ENCODE peak calls at places on chromosomes 13 and 19, in four cellular contexts. G is AG10803; I is psoas muscle; J is CD8-positive, alpha-beta T cell. A is an unnamed sample.

GRCh38 chr13:114087430-114087829 is 45.0 kb downstream of the RASA3 start:
- DNase-seq in I (no peak), G (no peak), J (peak), A (no peak)

GRCh38 chr13:44763604-44764311 is 187.6 kb upstream of the TSC22D1 start:
- DNase-seq in I (no peak), J (no peak), G (no peak), A (no peak)

GRCh38 chr13:73428137-73428536 is 369.3 kb downstream of the KLF5 start:
- DNase-seq in I (no peak), J (no peak), G (peak), A (peak)

GRCh38 chr13:51380269-51380668 is 40.8 kb downstream of the SERPINE3 start:
- DNase-seq in G (peak), J (no peak), I (no peak), A (no peak)

GRCh38 chr19:40235238-40236025 is 8.9 kb upstream of the CCNP start:
- DNase-seq in G (no peak), J (no peak), I (no peak), A (no peak)

GRCh38 chr19:8075158-8076086 is 22.9 kb downstream of the CCL25 start:
- DNase-seq in J (no peak), G (no peak), I (no peak), A (no peak)

GRCh38 chr13:49248433-49249002 is 793 bp downstream of the CDADC1 start:
- DNase-seq in G (peak), J (peak), I (no peak), A (peak)

GRCh38 chr13:87331178-87331577 is 340.0 kb upstream of the SLITRK5 start:
- DNase-seq in J (no peak), G (peak), I (no peak), A (no peak)

GRCh38 chr19:6219592-6220290 is 60.0 kb downstream of the MLLT1 start:
- DNase-seq in I (no peak), J (no peak), G (no peak), A (no peak)

GRCh38 chr19:33202546-33203507 is 8.7 kb downstream of the LRP3 start:
- DNase-seq in G (no peak), J (no peak), I (no peak), A (no peak)

GRCh38 chr19:51098366-51099069 is 9.7 kb downstream of the CTU1 start:
- DNase-seq in G (no peak), J (peak), I (peak), A (no peak)

GRCh38 chr13:71137106-71137505 is 729.9 kb downstream of the DACH1 start:
- DNase-seq in J (no peak), I (no peak), G (no peak), A (no peak)

GRCh38 chr19:55579766-55580621 is 654 bp downstream of the ZNF579 start:
- DNase-seq in I (no peak), G (peak), J (no peak), A (peak)

GRCh38 chr19:8654591-8655339 is 24.3 kb downstream of the NFILZ start:
- DNase-seq in G (peak), J (peak), I (peak), A (peak)

GRCh38 chr13:103156346-103156998 is 90.3 kb upstream of the SLC10A2 start:
- DNase-seq in I (no peak), J (no peak), G (no peak), A (no peak)

GRCh38 chr19:2986951-2987491 is 9.7 kb downstream of the TLE6 start:
- DNase-seq in I (no peak), G (no peak), J (no peak), A (no peak)

GRCh38 chr19:18500376-18500775 is 21.5 kb downstream of the ELL start:
- DNase-seq in I (no peak), G (no peak), J (no peak), A (no peak)

GRCh38 chr13:61414136-61414535 is 1.5 kb downstream of the PCDH20 start:
- DNase-seq in I (no peak), G (no peak), J (no peak), A (no peak)

GRCh38 chr13:91132381-91132780 is 215.1 kb upstream of the MIR17HG start:
- DNase-seq in J (no peak), I (no peak), G (no peak), A (no peak)

GRCh38 chr13:60441761-60442160 is 44.7 kb downstream of the TDRD3 start:
- DNase-seq in J (no peak), I (no peak), G (no peak), A (no peak)

GRCh38 chr13:64758520-64758919 is 2471.6 kb downstream of the PCDH9 start:
- DNase-seq in I (no peak), J (no peak), G (peak), A (no peak)

GRCh38 chr13:64568748-64569147 is 2661.4 kb downstream of the PCDH9 start:
- DNase-seq in G (no peak), I (no peak), J (no peak), A (no peak)

GRCh38 chr19:49890349-49891311 is 6.1 kb downstream of the IL4I1 start:
- DNase-seq in J (peak), G (no peak), I (no peak), A (no peak)

GRCh38 chr13:45446181-45446580 is 18.6 kb upstream of the COG3 start:
- DNase-seq in I (no peak), J (no peak), G (peak), A (peak)

GRCh38 chr19:17957149-17957849 is 9.6 kb upstream of the KCNN1 start:
- DNase-seq in J (no peak), I (no peak), G (no peak), A (no peak)

GRCh38 chr13:44854264-44855060 is 134.8 kb downstream of the NUFIP1 start:
- DNase-seq in G (no peak), J (no peak), I (peak), A (no peak)

GRCh38 chr19:30968841-30969399 is 380.3 kb downstream of the TSHZ3 start:
- DNase-seq in G (no peak), I (no peak), J (no peak), A (no peak)

GRCh38 chr19:30969586-30969985 is 379.6 kb downstream of the TSHZ3 start:
- DNase-seq in J (no peak), G (peak), I (no peak), A (no peak)

GRCh38 chr19:30968210-30968609 is 381.0 kb downstream of the TSHZ3 start:
- DNase-seq in J (no peak), I (no peak), G (peak), A (no peak)
- TF ChIP-seq CTCF in J (no peak), I (no peak), G (peak), A (no peak)

GRCh38 chr19:12117203-12117970 is 22.8 kb downstream of the ZNF20 start:
- DNase-seq in G (no peak), I (no peak), J (no peak), A (no peak)

GRCh38 chr19:12112238-12112637 is 27.9 kb downstream of the ZNF20 start:
- DNase-seq in J (no peak), G (peak), I (no peak), A (no peak)

GRCh38 chr19:12112701-12113100 is 27.4 kb downstream of the ZNF20 start:
- DNase-seq in I (no peak), J (no peak), G (no peak), A (no peak)

GRCh38 chr19:12111176-12111575 is 29.0 kb downstream of the ZNF20 start:
- DNase-seq in I (no peak), J (no peak), G (no peak), A (no peak)

DNA sequence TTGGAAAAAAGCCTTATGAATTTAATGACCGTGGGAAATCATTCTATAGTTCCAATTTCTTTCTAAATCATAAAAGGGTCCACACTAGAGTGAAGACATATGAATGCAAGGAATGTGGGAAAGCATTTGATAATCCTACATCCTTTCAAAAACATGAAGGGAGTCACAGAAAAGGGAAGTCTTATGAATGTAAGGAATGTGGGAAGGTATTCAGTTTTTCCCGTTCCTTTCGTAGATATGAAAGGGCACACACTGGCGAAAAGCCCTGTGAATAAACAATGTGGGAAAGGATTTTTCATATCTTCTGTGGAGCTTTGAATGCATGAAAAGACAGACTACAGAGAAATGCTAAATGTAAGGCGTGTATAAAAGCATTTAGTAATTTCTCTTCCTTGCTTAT is 27.0 kb downstream of the ZNF20 start:
- DNase-seq in J (no peak), G (no peak), I (no peak), A (no peak)
- H3K4me3 ChIP-seq in J (no peak), G (no peak), I (no peak), A (no peak)

DNA sequence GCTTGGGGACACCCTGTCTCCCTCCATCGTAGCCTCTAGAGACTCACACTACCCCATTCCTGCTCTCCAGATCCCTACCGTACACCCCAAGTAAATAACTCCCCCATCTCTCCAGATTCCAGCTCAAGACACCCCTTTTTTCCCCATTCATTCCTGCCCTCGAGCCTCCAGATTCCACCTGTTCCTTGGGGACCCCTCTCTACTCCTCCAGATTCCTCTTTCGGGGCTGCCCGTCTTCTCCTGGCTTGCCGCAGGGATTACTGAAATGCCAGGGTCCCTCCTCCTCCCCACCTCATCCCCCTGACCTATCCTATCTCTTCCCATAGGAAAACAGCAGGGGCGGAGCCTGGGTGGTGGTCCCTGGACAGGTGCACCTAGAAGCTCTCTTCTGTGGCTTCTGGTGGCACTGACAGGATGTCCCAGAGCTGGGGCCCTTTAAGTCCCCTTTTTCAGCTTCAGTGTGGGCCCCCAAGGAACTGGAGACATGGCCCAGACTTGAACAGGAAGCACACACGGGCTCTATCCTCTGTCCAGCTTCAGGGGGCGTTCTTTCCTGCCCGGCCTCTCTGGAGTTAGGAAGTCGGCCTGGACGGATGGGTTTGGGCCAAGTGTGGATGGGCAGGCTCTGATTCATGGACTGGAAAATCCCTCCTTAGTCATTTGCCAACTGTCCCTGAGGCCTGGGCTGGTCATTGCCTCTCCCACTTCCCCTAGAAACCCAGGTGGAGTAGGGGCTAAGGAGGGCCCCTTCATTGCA is 1.2 kb downstream of the ZSWIM4 start:
- DNase-seq in G (peak), J (no peak), I (peak), A (peak)
- TF ChIP-seq CTCF in G (peak), J (no peak), I (no peak), A (peak)

GRCh38 chr19:1468274-1469199 is 10.5 kb downstream of the C19orf25 start:
- DNase-seq in I (peak), G (peak), J (peak), A (peak)
- H3K4me3 ChIP-seq in I (peak), G (peak), J (peak), A (peak)

GRCh38 chr13:24864579-24864978 is 100.6 kb downstream of the RNF17 start:
- DNase-seq in G (no peak), J (no peak), I (no peak), A (no peak)

GRCh38 chr13:24866488-24866887 is 102.5 kb downstream of the RNF17 start:
- DNase-seq in J (no peak), I (no peak), G (no peak), A (no peak)

GRCh38 chr13:24863748-24864540 is 100.0 kb downstream of the RNF17 start:
- DNase-seq in I (no peak), J (no peak), G (no peak), A (no peak)

GRCh38 chr13:24861617-24862362 is 97.8 kb downstream of the RNF17 start:
- DNase-seq in G (no peak), J (no peak), I (no peak), A (no peak)

GRCh38 chr13:24865158-24865557 is 101.2 kb downstream of the RNF17 start:
- DNase-seq in G (peak), J (no peak), I (no peak), A (peak)
- TF ChIP-seq CTCF in G (peak), J (no peak), I (no peak), A (peak)

GRCh38 chr19:1507763-1508506 is 4.9 kb downstream of the ADAMTSL5 start:
- DNase-seq in I (peak), J (peak), G (peak), A (peak)
- H3K4me3 ChIP-seq in I (peak), J (peak), G (peak), A (peak)

GRCh38 chr13:77863037-77863630 is 55.5 kb downstream of the EDNRB start:
- DNase-seq in I (no peak), J (no peak), G (no peak), A (no peak)
- TF ChIP-seq CTCF in I (no peak), J (no peak), G (no peak), A (no peak)

DNA sequence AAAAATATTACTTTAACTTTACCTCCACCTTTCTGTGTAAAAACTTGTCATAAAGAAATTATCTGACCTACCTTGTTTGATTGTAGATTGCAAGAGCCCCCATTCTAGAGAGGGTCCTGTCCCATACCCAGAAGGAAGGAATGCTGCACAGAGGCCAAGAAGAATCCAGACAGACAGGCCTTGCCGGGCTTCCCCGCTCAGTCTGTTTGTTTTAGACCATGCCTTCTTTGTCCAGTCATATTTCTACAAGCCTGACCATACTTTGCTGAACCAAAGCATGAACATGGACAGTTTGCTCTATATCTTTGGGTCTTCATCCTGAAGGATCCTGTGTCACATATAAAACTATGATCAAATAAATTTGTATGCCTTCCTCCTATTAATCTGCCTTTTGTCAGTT is 95.8 kb upstream of the MYCBP2 start:
- DNase-seq in J (no peak), G (no peak), I (no peak), A (no peak)
- H3K4me3 ChIP-seq in J (no peak), G (no peak), I (no peak), A (no peak)

DNA sequence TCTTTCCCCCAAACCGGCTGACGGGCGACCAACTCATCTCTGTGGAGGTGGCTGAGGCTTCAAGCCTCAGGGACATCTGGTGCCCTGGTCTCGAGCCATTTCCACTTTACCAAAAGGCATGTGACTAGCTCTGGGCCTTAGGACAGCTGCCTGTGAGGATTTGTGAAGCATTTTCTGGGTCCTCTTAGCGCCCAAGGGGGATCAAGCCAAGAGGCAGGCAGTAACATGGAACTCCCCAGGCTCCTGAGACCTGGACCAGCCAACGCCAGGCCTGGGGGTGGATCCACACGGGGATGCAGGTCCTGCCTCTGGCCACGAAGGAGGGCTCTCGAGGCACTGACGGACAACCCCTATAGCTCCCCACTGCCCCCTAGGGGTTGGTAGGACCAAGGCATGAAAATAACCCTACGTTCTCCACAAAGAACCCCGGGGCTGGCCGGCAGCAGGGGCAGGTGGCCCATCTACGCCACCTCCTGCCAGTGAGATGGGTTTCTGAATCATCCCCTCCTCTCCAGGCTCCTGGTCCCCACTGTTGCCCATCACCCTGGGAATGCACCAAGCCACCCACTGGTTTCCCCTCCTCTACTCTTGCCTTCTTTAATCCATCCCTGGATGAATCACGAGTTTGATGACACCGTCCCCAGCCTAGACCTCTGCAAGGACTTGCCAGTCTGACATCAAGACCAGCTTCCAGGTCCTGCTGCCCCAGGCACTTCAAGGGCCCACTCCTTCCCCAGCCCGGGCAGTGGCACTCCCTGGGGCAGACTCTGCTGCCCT is 7.0 kb upstream of the MYDGF start:
- DNase-seq in J (peak), I (peak), G (peak), A (peak)
- TF ChIP-seq CTCF in J (no peak), I (peak), G (peak), A (peak)

GRCh38 chr19:46902402-46902766 is 41.6 kb downstream of the ARHGAP35 start:
- DNase-seq in J (no peak), G (peak), I (no peak), A (no peak)

GRCh38 chr19:46904114-46905060 is 43.6 kb downstream of the ARHGAP35 start:
- DNase-seq in G (peak), J (no peak), I (peak), A (peak)

GRCh38 chr19:46901701-46902401 is 41.1 kb downstream of the ARHGAP35 start:
- DNase-seq in I (no peak), J (no peak), G (peak), A (no peak)

GRCh38 chr19:46906221-46906620 is 45.4 kb downstream of the ARHGAP35 start:
- DNase-seq in G (no peak), J (no peak), I (no peak), A (no peak)

DNA sequence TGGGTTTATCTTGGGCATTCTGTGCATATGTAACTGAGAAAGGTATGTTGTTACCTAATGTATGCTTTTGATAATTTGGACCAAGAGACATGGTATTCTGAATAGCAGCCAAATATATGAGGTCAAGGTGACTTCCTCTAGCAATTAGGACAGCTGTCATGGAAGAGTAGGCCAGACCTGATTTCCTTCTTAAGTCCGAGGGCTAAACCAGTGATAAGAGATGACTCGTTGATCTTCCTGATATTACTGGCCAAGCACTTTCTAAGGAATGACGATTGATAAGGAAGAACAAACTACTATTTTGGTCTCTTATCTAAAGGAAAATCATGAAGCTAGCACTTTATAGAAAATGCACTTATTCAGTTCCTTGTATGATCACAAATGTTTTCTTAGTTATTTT is 42.7 kb downstream of the ARHGAP35 start:
- DNase-seq in G (no peak), J (no peak), I (no peak), A (no peak)
- H3K4me3 ChIP-seq in G (no peak), J (no peak), I (no peak), A (no peak)